ENCODE peak calls at places on chromosomes 1 and 21, in seven cellular contexts. L, I, N, B, R, S and J are unnamed samples.

GRCh38 chr1:188061881-188062280 is 1233.1 kb downstream of the PLA2G4A start:
- DNase-seq in N (no peak), S (no peak), R (no peak), B (no peak), I (no peak), L (no peak), J (no peak)

GRCh38 chr1:69967245-69967766 is 238.1 kb downstream of the LRRC40 start:
- DNase-seq in L (no peak), I (peak), B (no peak), R (no peak), N (peak), S (no peak), J (peak)

GRCh38 chr1:11561740-11562139 is 82.8 kb downstream of the DISP3 start:
- DNase-seq in N (no peak), L (no peak), S (no peak), I (no peak), B (no peak), R (no peak), J (no peak)

GRCh38 chr1:116150368-116150767 is 39.2 kb downstream of the MAB21L3 start:
- DNase-seq in S (no peak), B (no peak), R (no peak), L (no peak), I (no peak), N (no peak), J (no peak)

GRCh38 chr1:26961826-26962225 is 1.6 kb upstream of the KDF1 start:
- DNase-seq in S (no peak), I (no peak), N (peak), L (no peak), B (no peak), R (no peak), J (peak)

GRCh38 chr1:17611991-17612390 is 72.5 kb downstream of the ARHGEF10L start:
- DNase-seq in N (peak), I (no peak), S (no peak), L (no peak), B (no peak), R (no peak), J (peak)

GRCh38 chr1:164823486-164824279 is 264.7 kb downstream of the PBX1 start:
- DNase-seq in N (peak), B (no peak), I (no peak), R (no peak), L (no peak), S (no peak), J (no peak)

GRCh38 chr1:151251656-151252470 is 2.7 kb upstream of the PSMD4 start:
- DNase-seq in S (no peak), B (peak), I (peak), L (peak), R (peak), N (peak), J (peak)

GRCh38 chr1:61198554-61198953 is 116.2 kb downstream of the NFIA start:
- DNase-seq in I (no peak), B (no peak), R (no peak), N (no peak), L (no peak), S (no peak), J (no peak)

GRCh38 chr1:12436817-12437599 is 181.0 kb downstream of the DHRS3 start:
- DNase-seq in S (no peak), L (no peak), N (peak), B (no peak), I (no peak), R (no peak), J (peak)

GRCh38 chr1:23747947-23748346 is 4.7 kb downstream of the ELOA start:
- DNase-seq in S (no peak), R (no peak), L (no peak), B (no peak), I (no peak), N (no peak), J (no peak)

GRCh38 chr21:26405735-26406361 is 167.2 kb downstream of the CYYR1 start:
- DNase-seq in I (no peak), B (peak), L (no peak), S (no peak), R (no peak), N (peak), J (peak)

GRCh38 chr21:29105218-29105617 is 25.2 kb upstream of the MAP3K7CL start:
- DNase-seq in L (no peak), R (no peak), S (no peak), B (no peak), I (no peak), N (peak), J (peak)

GRCh38 chr1:171243878-171244277 is 4.4 kb upstream of the FMO1 start:
- DNase-seq in R (no peak), S (no peak), B (no peak), L (no peak), N (no peak), I (no peak), J (no peak)

GRCh38 chr1:198072177-198072576 is 84.6 kb upstream of the NEK7 start:
- DNase-seq in N (peak), S (no peak), L (no peak), R (no peak), B (no peak), I (no peak), J (peak)

GRCh38 chr1:91622586-91622985 is 121.9 kb downstream of the CDC7 start:
- DNase-seq in R (no peak), I (no peak), N (no peak), B (no peak), S (no peak), L (peak), J (no peak)

GRCh38 chr1:226123591-226124471 is 61.3 kb downstream of the H3-3A start:
- DNase-seq in B (no peak), N (peak), R (no peak), I (no peak), L (no peak), S (peak), J (no peak)

GRCh38 chr1:238672262-238672661 is 714.1 kb upstream of the CHRM3 start:
- DNase-seq in N (no peak), B (no peak), I (no peak), L (no peak), R (no peak), S (no peak), J (peak)

GRCh38 chr1:153422450-153423068 is 6.2 kb downstream of the S100A7A start:
- DNase-seq in N (peak), S (peak), B (no peak), L (peak), R (no peak), I (no peak), J (peak)

GRCh38 chr1:77900687-77901293 is 12.4 kb downstream of the NEXN start:
- DNase-seq in I (peak), B (no peak), L (peak), S (no peak), R (no peak), N (peak), J (no peak)

GRCh38 chr1:64072089-64072835 is 131.2 kb upstream of the UBE2U start:
- DNase-seq in N (no peak), R (no peak), S (no peak), I (no peak), L (no peak), B (no peak), J (peak)

GRCh38 chr1:147781056-147781471 is 20.7 kb upstream of the GJA5 start:
- DNase-seq in I (no peak), B (no peak), S (no peak), N (no peak), R (no peak), L (no peak), J (peak)

GRCh38 chr1:233625087-233625486 is 11.2 kb downstream of the KCNK1 start:
- DNase-seq in B (no peak), R (no peak), S (no peak), I (no peak), L (no peak), N (no peak), J (no peak)

GRCh38 chr1:94578856-94579255 is 37.3 kb upstream of the F3 start:
- DNase-seq in B (no peak), R (no peak), I (no peak), L (no peak), N (peak), S (no peak), J (peak)

GRCh38 chr1:173448945-173449344 is 28.2 kb upstream of the PRDX6 start:
- DNase-seq in N (no peak), L (no peak), R (no peak), S (no peak), I (no peak), B (no peak), J (no peak)

GRCh38 chr21:36104306-36105300 is 30.3 kb upstream of the CBR3 start:
- DNase-seq in B (no peak), N (no peak), I (no peak), R (no peak), S (no peak), L (peak), J (peak)

GRCh38 chr1:226798427-226799411 is 59.6 kb upstream of the ITPKB start:
- DNase-seq in N (no peak), L (no peak), B (no peak), S (no peak), R (no peak), I (peak), J (no peak)

GRCh38 chr1:97677702-97678101 is 243.1 kb downstream of the DPYD start:
- DNase-seq in I (no peak), L (no peak), B (no peak), S (no peak), R (no peak), N (no peak), J (no peak)

GRCh38 chr1:231550448-231550781 is 21.9 kb downstream of the TSNAX start:
- DNase-seq in N (no peak), B (no peak), S (no peak), R (no peak), L (no peak), I (no peak), J (no peak)

GRCh38 chr1:110798691-110799256 is 74.2 kb upstream of the CD53 start:
- DNase-seq in I (no peak), B (no peak), S (no peak), L (no peak), N (no peak), R (no peak), J (no peak)

GRCh38 chr21:30434033-30434631 is 4.1 kb downstream of the KRTAP13-4 start:
- DNase-seq in I (no peak), R (no peak), N (no peak), B (peak), S (no peak), L (no peak), J (peak)

GRCh38 chr1:236522937-236523703 is 662 bp upstream of the LGALS8 start:
- DNase-seq in N (no peak), L (no peak), S (no peak), I (no peak), R (no peak), B (no peak), J (no peak)

GRCh38 chr1:4084896-4085295 is 184.8 kb upstream of the C1orf174 start:
- DNase-seq in I (no peak), B (no peak), L (no peak), N (no peak), R (no peak), S (peak), J (no peak)

GRCh38 chr1:162147760-162148159 is 78.3 kb downstream of the NOS1AP start:
- DNase-seq in L (no peak), B (no peak), S (no peak), I (no peak), N (no peak), R (no peak), J (no peak)

GRCh38 chr1:228781161-228781771 is 46.0 kb downstream of the RHOU start:
- DNase-seq in N (no peak), I (no peak), S (no peak), L (no peak), B (peak), R (no peak), J (no peak)

GRCh38 chr1:174134000-174134659 is 25.2 kb upstream of the RABGAP1L start:
- DNase-seq in R (no peak), S (no peak), B (no peak), I (peak), N (no peak), L (no peak), J (no peak)

GRCh38 chr1:47181955-47182680 is 7.7 kb downstream of the PDZK1IP1 start:
- DNase-seq in S (no peak), I (no peak), R (no peak), N (no peak), B (no peak), L (no peak), J (peak)

GRCh38 chr1:64479874-64480273 is 9.9 kb downstream of the CACHD1 start:
- DNase-seq in S (no peak), B (no peak), N (no peak), R (no peak), I (no peak), L (no peak), J (no peak)

GRCh38 chr1:165387956-165388355 is 31.4 kb upstream of the LMX1A start:
- DNase-seq in S (no peak), B (no peak), L (no peak), I (no peak), R (no peak), N (no peak), J (no peak)